ENCODE peak calls at places on chromosomes 7 and 10, in nine cellular contexts. Y, Q, X, M, R, K, D, Z and U are unnamed samples.

GRCh38 chr7:98617960-98618418 is 904 bp downstream of the NPTX2 start:
- DNase-seq in Y (no peak), Q (no peak), Z (no peak), X (no peak), K (no peak), R (no peak), D (no peak), M (peak), U (no peak)

GRCh38 chr7:76044375-76044774 is 3.4 kb downstream of the STYXL1 start:
- DNase-seq in X (no peak), R (no peak), D (no peak), Y (no peak), M (no peak), Q (no peak), Z (no peak), K (no peak), U (no peak)

GRCh38 chr7:74254858-74255379 is 720 bp upstream of the RFC2 start:
- DNase-seq in M (no peak), K (no peak), Z (no peak), R (no peak), Y (no peak), D (no peak), Q (no peak), X (no peak), U (no peak)

GRCh38 chr7:93327006-93327633 is 95.0 kb downstream of the VPS50 start:
- DNase-seq in K (no peak), X (no peak), D (no peak), M (no peak), Q (no peak), Y (no peak), Z (no peak), R (peak), U (no peak)

GRCh38 chr10:119305860-119306513 is 98.6 kb downstream of the GRK5 start:
- DNase-seq in Y (no peak), K (peak), R (peak), Q (peak), Z (peak), M (no peak), D (peak), X (peak), U (no peak)

GRCh38 chr10:47326306-47326926 is 4.2 kb downstream of the GDF2 start:
- DNase-seq in M (no peak), Y (no peak), R (no peak), Q (peak), D (no peak), Z (peak), K (peak), X (no peak), U (no peak)

GRCh38 chr7:26675143-26675887 is 189.1 kb downstream of the SKAP2 start:
- DNase-seq in D (no peak), Q (no peak), M (no peak), K (no peak), Y (no peak), R (no peak), X (peak), Z (no peak), U (no peak)

GRCh38 chr7:84841809-84842208 is 345.0 kb downstream of the SEMA3D start:
- DNase-seq in Q (no peak), X (no peak), M (no peak), Y (no peak), Z (no peak), D (no peak), K (no peak), R (no peak), U (no peak)

GRCh38 chr7:107075863-107076574 is 31.5 kb downstream of the PRKAR2B start:
- DNase-seq in X (peak), D (no peak), Y (no peak), Z (peak), R (no peak), Q (no peak), K (no peak), M (no peak), U (no peak)

GRCh38 chr7:112381311-112382091 is 68.8 kb upstream of the IFRD1 start:
- DNase-seq in K (no peak), D (no peak), Q (no peak), M (no peak), X (no peak), Z (no peak), R (no peak), Y (no peak), U (no peak)

GRCh38 chr7:114711244-114711643 is 210.7 kb upstream of the MDFIC start:
- DNase-seq in X (no peak), D (no peak), Z (no peak), Q (no peak), Y (no peak), K (no peak), R (no peak), M (no peak), U (no peak)

GRCh38 chr10:70432101-70432500 is 9.4 kb downstream of the NODAL start:
- DNase-seq in R (no peak), X (no peak), D (peak), Y (no peak), K (no peak), M (no peak), Z (no peak), Q (no peak), U (no peak)

GRCh38 chr10:100670828-100671479 is 74.4 kb upstream of the PAX2 start:
- DNase-seq in K (no peak), Q (peak), R (no peak), D (no peak), Z (peak), X (no peak), M (peak), Y (no peak), U (peak)

GRCh38 chr10:63788152-63788821 is 267.1 kb downstream of the REEP3 start:
- DNase-seq in M (no peak), Y (no peak), X (no peak), Q (peak), K (no peak), Z (no peak), R (no peak), D (no peak), U (no peak)

GRCh38 chr7:15603124-15603523 is 41.3 kb upstream of the AGMO start:
- DNase-seq in Q (no peak), M (no peak), Z (no peak), X (no peak), Y (no peak), D (no peak), R (no peak), K (no peak), U (no peak)

GRCh38 chr7:30938435-30939316 is 25.1 kb upstream of the GHRHR start:
- DNase-seq in Z (peak), Q (peak), X (peak), M (peak), R (peak), Y (peak), D (peak), K (no peak), U (peak)

DNA sequence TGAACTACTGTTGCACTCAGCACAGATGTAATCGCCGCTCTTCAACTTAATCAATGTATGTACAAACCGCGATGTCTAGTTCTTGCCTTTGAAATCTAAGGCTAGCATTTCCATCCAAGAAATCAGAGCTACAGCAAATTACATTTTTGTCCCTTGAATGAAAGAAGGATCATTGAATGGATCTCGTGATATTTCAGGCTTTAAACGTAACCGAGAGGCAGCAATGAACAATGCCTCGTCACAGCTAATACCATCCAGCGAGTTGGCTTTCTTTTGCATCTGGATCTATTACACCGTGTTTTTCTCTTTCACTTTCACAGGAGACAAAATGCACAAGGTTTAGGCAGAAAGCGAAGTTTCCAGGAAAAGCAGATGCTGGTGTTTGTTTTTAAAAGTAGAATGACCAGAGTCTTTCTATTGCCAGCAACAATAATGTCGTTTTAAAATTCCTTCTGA is 5.5 kb downstream of the SKIDA1 start:
- DNase-seq in K (no peak), D (no peak), Y (no peak), Q (no peak), Z (no peak), R (no peak), M (no peak), X (peak), U (no peak)
- TF ChIP-seq POLR2AphosphoS5 in K (peak), D (peak), Y (no peak), Q (no peak), Z (no peak), R (no peak), M (no peak), X (no peak), U (no peak)

DNA sequence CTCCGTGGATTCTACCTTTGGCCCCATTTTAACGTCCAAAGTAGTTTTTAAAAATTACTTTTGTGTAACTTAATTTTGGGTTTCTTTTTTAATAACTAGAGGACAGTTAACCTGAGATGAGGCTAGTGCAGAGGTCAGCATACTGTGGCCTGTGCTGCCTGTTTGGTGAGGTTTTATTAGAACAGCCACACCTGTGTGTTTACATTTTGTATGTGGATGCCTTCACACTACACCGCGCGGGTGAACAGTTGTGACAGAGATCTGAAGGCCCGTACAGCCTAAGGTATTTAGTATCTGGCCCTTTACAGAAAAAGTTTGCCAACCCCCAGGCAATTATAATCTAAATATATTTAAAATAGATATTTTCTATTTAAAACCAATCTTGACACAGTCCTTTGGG is 46.9 kb downstream of the STK17A start:
- DNase-seq in Z (no peak), K (no peak), D (no peak), X (no peak), R (no peak), Y (no peak), Q (no peak), M (no peak), U (no peak)
- TF ChIP-seq POLR2AphosphoS5 in Z (no peak), K (no peak), D (no peak), X (no peak), R (no peak), Y (no peak), Q (no peak), M (no peak), U (no peak)

GRCh38 chr10:75109459-75109778 is 2.0 kb upstream of the SAMD8 start:
- DNase-seq in Y (no peak), Z (no peak), D (no peak), X (no peak), R (no peak), K (peak), M (no peak), Q (no peak), U (no peak)

GRCh38 chr10:75110006-75110632 is 1.3 kb upstream of the SAMD8 start:
- DNase-seq in D (no peak), M (no peak), Q (no peak), R (no peak), X (no peak), Z (peak), Y (no peak), K (peak), U (no peak)

GRCh38 chr10:75108684-75109458 is 2.6 kb upstream of the SAMD8 start:
- DNase-seq in X (no peak), D (no peak), R (no peak), Y (no peak), K (peak), M (peak), Q (no peak), Z (peak), U (no peak)

GRCh38 chr10:75111906-75112703 is 649 bp downstream of the SAMD8 start:
- DNase-seq in D (peak), Q (peak), K (peak), Z (peak), X (peak), M (peak), R (no peak), Y (no peak), U (no peak)

DNA sequence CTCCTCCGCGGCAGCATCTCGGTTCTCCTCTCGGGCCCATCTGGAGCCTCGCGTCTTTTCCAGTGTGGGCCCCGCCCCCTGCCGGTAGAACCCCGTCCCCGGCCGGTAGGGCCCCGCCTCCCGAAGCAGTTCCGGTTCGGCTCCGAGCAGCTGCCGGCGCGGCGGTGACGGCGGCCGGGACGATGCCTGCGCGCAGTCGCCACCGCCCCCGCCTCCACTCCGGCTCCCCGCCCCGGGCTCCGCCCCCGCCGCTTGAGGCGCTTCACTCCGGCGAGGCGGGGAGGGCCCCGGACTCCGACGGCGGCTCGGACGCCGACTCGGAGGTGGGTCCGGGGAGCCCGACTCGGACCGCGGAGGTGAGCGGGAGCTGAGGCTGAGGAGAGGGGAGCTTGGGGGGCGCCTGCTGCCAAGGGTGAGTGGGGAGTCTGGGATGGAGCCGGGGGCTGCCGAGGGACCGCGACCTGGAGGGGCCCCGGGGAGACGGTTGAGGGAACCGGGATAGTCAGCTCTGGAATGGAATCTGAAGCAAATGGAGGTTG is at the start of gene SAMD8:
- DNase-seq in X (peak), M (peak), Y (peak), Z (peak), K (peak), D (peak), R (peak), Q (peak), U (peak)
- TF ChIP-seq POLR2AphosphoS5 in X (no peak), M (peak), Y (peak), Z (peak), K (no peak), D (peak), R (no peak), Q (peak), U (no peak)

GRCh38 chr7:32893722-32894121 is 2.2 kb upstream of the KBTBD2 start:
- DNase-seq in R (no peak), D (no peak), Z (no peak), Q (no peak), K (no peak), X (no peak), Y (no peak), M (no peak), U (no peak)

GRCh38 chr7:32891800-32892520 is 400 bp upstream of the KBTBD2 start:
- DNase-seq in Y (peak), Z (peak), K (peak), D (peak), M (peak), R (no peak), Q (peak), X (peak), U (peak)

GRCh38 chr7:32891046-32891799 is at the start of gene KBTBD2:
- DNase-seq in X (peak), R (no peak), Y (peak), M (peak), D (peak), Q (peak), Z (peak), K (peak), U (peak)

GRCh38 chr7:32893225-32893560 is 1.6 kb upstream of the KBTBD2 start:
- DNase-seq in D (no peak), R (no peak), Y (no peak), X (no peak), K (no peak), M (no peak), Q (no peak), Z (no peak), U (no peak)

DNA sequence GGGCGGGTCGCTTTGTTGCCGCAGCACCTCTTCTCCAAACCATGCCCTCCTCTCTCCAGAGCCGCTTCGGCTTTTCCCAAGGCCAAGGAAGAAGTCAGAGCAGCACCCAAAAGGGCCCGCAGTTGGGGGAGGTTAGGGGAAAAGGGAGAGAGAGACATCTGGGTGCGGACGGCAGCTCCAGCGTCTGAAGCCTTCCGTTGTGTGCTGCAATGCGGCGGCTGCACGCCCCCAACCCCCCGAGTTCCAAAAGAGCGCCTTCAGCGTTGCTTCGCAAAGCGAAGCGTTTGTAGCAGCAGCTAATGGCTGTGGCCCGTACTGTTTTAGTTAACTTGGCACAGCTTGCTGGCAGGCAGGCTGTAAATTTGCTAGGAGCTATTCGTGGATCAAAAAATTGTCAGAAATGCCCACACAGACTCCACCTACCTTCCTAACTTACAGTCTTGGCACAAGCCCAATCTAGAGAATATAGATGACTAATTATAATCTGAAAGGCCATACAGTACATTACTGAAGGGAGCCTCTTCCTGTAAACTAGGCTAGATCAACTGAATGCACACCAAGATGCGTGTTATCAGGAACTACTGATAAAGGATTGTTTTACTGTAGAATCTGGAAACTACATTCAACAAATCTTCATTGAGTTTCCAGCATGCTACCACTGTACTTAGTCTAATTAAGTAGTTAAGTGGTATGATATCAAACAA is 1.1 kb upstream of the KBTBD2 start:
- DNase-seq in Y (peak), Z (peak), R (no peak), M (peak), X (peak), D (peak), K (peak), Q (peak), U (no peak)
- TF ChIP-seq POLR2AphosphoS5 in Y (no peak), Z (no peak), R (no peak), M (peak), X (no peak), D (peak), K (no peak), Q (no peak), U (peak)